ENCODE peak calls at places on chromosomes 3 and 15, in seven cellular contexts. U is colonic mucosa, X is mammary epithelial cell, A is right atrium auricular region, W is MM.1S, S is heart left ventricle, V is AG04450. K is an unnamed sample.
A peak's percentile ranks its signal among the peaks of the same experiment; 100 is the strongest.

GRCh38 chr3:110478377-110479054 is 593.1 kb upstream of the NECTIN3 start:
- DNase-seq in U (no peak), X (no peak), A (no peak), W (no peak), S (no peak), V (no peak), K (no peak)

GRCh38 chr15:87155771-87156170 is 1076.1 kb downstream of the AGBL1 start:
- DNase-seq in U (no peak), X (peak; percentile 39), A (no peak), W (no peak), S (no peak), V (no peak), K (no peak)

GRCh38 chr3:152159328-152159727 is 109.4 kb upstream of the MBNL1 start:
- DNase-seq in U (no peak), X (no peak), A (no peak), W (no peak), S (no peak), V (peak; percentile 89), K (no peak)

GRCh38 chr15:80608688-80609087 is 86.4 kb upstream of the ABHD17C start:
- DNase-seq in U (no peak), X (peak; percentile 46), A (no peak), W (no peak), S (no peak), V (no peak), K (no peak)

GRCh38 chr3:61521229-61521628 is 40.1 kb upstream of the PTPRG start:
- DNase-seq in U (no peak), X (no peak), A (no peak), W (peak; percentile 15), S (no peak), V (no peak), K (no peak)

GRCh38 chr15:55266547-55266946 is 23.1 kb downstream of the RAB27A start:
- DNase-seq in U (no peak), X (no peak), A (no peak), W (no peak), S (no peak), V (no peak), K (no peak)

GRCh38 chr3:53705774-53706173 is 140.4 kb downstream of the CHDH start:
- DNase-seq in U (no peak), X (no peak), A (peak; percentile 57), W (no peak), S (no peak), V (no peak), K (no peak)

GRCh38 chr15:100869151-100869999 is 10.3 kb upstream of the ALDH1A3 start:
- DNase-seq in U (no peak), X (no peak), A (no peak), W (no peak), S (no peak), V (no peak), K (no peak)

GRCh38 chr3:134083626-134084229 is 54.0 kb upstream of the SLCO2A1 start:
- DNase-seq in U (no peak), X (no peak), A (no peak), W (no peak), S (no peak), V (no peak), K (no peak)

GRCh38 chr15:63911160-63911559 is 77.4 kb upstream of the HERC1 start:
- DNase-seq in U (no peak), X (no peak), A (no peak), W (no peak), S (no peak), V (no peak), K (no peak)

GRCh38 chr15:63908281-63908680 is 74.5 kb upstream of the HERC1 start:
- DNase-seq in U (no peak), X (no peak), A (no peak), W (no peak), S (no peak), V (no peak), K (peak; percentile 40)

GRCh38 chr15:63909819-63910437 is 76.2 kb upstream of the HERC1 start:
- DNase-seq in U (no peak), X (no peak), A (no peak), W (no peak), S (no peak), V (no peak), K (no peak)

GRCh38 chr15:63907521-63907920 is 73.8 kb upstream of the HERC1 start:
- DNase-seq in U (no peak), X (no peak), A (no peak), W (no peak), S (no peak), V (no peak), K (no peak)

GRCh38 chr15:63908986-63909385 is 75.2 kb upstream of the HERC1 start:
- DNase-seq in U (no peak), X (peak; percentile 59), A (no peak), W (no peak), S (no peak), V (no peak), K (no peak)
- H3K27ac ChIP-seq in U (no peak overlapping the region), X (no peak overlapping the region), A (no peak overlapping the region), W (no peak overlapping the region), S (no peak overlapping the region), V (no peak overlapping the region), K (no peak overlapping the region)

GRCh38 chr15:84752195-84752594 is 3.8 kb downstream of the ZNF592 start:
- DNase-seq in U (no peak), X (no peak), A (no peak), W (no peak), S (no peak), V (no peak), K (no peak)

GRCh38 chr15:84750583-84751092 is 2.2 kb downstream of the ZNF592 start:
- DNase-seq in U (no peak), X (no peak), A (no peak), W (no peak), S (no peak), V (no peak), K (no peak)

GRCh38 chr15:84748274-84749110 is at the start of gene ZNF592:
- DNase-seq in U (peak; percentile 83), X (peak; percentile 66), A (peak; percentile 74), W (peak; percentile 80), S (peak; percentile 92), V (peak; percentile 26), K (peak; percentile 98)

GRCh38 chr15:84747423-84748273 is 744 bp upstream of the ZNF592 start:
- DNase-seq in U (peak; percentile 75), X (peak; percentile 81), A (peak; percentile 83), W (no peak), S (peak; percentile 79), V (no peak), K (peak; percentile 95)

DNA sequence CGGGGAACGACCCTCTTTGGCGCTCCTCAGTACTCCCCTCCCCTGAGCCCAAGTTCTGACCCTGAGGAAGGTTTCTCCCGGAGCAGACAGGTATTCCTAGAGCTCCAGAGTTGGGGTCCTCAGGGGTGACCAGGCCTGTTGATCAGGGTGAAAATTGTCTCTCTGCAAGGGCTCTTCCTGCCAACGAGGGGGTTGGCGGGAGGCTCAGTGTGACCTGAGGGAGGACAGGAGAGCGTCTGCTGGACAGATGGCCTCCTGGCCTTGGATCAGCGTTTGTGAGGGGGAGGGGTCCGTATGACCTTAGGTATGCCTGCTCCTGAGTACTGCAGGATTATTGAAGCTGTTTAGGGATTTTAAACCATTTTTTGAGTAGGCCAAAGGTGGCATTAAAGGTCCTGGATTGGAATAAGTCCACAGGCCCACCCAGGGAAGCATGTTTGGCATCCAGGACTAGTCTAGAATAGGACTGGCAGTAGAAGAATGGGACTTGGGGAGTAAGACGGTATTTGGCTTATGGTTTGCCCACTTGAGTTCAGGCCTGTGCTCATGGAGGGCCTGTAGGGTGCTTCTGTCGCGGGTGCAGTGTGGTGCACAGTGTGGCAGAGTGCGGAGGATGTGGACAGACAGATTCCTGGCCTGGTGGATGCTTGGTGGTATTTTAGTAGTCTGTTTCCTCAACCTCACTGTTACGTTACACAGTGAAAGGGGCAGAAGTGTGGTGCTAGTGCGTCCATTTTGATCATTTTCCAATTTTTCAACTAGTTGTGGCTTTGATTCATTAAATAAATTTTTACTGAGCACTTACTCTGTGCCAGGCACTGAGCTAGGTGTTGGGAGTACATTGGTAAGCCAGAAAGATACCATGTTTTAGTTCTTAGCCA is 959 bp downstream of the ZNF592 start:
- DNase-seq in U (peak; percentile 47), X (peak; percentile 15), A (no peak), W (peak; percentile 33), S (peak; percentile 51), V (no peak), K (peak; percentile 53)
- TF ChIP-seq CTCF in U (no peak), X (peak; percentile 2), A (no peak), W (peak; percentile 5), S (no peak), V (peak; percentile 6), K (peak; percentile 24)

DNA sequence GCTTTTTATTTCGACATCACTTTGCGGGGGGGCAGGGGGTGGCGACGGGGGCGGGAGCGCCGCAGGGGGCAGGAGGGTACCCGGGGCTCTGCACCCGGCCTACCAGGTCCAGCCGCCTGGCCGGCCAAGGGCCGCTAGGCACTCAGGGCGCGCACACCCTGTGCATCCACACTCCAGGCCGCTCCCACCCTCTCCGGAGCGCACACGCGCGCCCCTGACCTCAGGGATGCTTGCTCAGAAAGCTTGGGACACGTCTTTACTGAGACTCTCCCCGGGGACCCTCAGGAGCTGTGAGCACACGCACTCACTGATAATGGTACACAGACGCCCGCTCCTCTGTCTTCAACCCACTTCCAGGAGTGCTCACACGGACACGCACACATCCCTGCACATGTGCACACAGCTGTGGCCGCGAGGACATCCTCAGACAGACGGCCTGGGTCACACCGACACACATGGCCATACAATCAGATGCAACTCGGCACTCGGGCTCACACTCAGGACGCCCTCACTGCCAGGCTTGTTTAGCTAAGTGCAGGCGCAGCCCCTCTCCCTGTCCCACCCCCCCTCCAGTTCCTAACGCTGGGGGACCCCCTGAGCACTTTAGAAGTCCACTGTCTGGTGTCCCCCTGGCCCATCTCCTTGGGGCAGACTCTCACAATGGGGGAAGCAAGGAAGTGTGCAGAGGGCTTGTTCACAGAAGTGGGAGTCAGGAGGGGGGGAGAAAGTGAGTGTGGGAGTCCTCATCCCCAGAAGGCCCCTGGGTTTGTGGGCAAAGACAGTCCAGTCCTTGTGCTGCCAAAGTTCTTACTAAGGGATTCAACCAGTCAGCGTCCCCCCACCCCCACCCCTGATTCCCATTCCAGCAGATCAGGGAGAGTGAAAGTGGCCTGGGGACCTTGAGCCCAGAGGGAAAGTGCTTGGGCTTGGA is 485 bp upstream of the GATA2 start:
- DNase-seq in U (no peak), X (no peak), A (no peak), W (no peak), S (no peak), V (no peak), K (no peak)
- H3K4me3 ChIP-seq in U (no peak overlapping the region), X (no peak overlapping the region), A (no peak overlapping the region), W (no peak overlapping the region), S (no peak overlapping the region), V (peak overlapping the region; percentile 82), K (peak overlapping the region; percentile 63)

GRCh38 chr15:28890711-28891495 is 5.1 kb downstream of the APBA2 start:
- DNase-seq in U (no peak), X (no peak), A (no peak), W (no peak), S (no peak), V (no peak), K (no peak)
- H3K27ac ChIP-seq in U (no peak overlapping the region), X (no peak overlapping the region), A (no peak overlapping the region), W (no peak overlapping the region), S (no peak overlapping the region), V (no peak overlapping the region), K (no peak overlapping the region)